ENCODE peak calls at places on chromosomes 5 and 9, in six cellular contexts. One of them, this sample, is unnamed.

GRCh38 chr9:38421498-38422211 is 2.6 kb downstream of the IGFBPL1 start:
- DNase-seq in iPS DF 6.9: no peak
- DNase-seq in GM12891: no peak
- DNase-seq in HS-5: no peak
- DNase-seq in EL: no peak
- DNase-seq in CD8-positive, alpha-beta memory T cell: no peak
- DNase-seq in this sample: no peak

GRCh38 chr9:99962685-99963261 is 56.3 kb downstream of the STX17 start:
- DNase-seq in HS-5: no peak
- DNase-seq in CD8-positive, alpha-beta memory T cell: no peak
- DNase-seq in EL: no peak
- DNase-seq in iPS DF 6.9: no peak
- DNase-seq in GM12891: no peak
- DNase-seq in this sample: no peak

GRCh38 chr9:87596862-87597261 is 99.2 kb downstream of the DAPK1 start:
- DNase-seq in iPS DF 6.9: no peak
- DNase-seq in EL: no peak
- DNase-seq in GM12891: no peak
- DNase-seq in HS-5: no peak
- DNase-seq in CD8-positive, alpha-beta memory T cell: no peak
- DNase-seq in this sample: no peak

GRCh38 chr5:141186897-141187512 is at the start of gene PCDHB9:
- DNase-seq in GM12891: no peak
- DNase-seq in HS-5: no peak
- DNase-seq in EL: peak; percentile 52
- DNase-seq in CD8-positive, alpha-beta memory T cell: no peak
- DNase-seq in iPS DF 6.9: no peak
- DNase-seq in this sample: no peak

GRCh38 chr5:84115727-84116126 is 269.0 kb downstream of the EDIL3 start:
- DNase-seq in HS-5: no peak
- DNase-seq in EL: no peak
- DNase-seq in GM12891: no peak
- DNase-seq in iPS DF 6.9: no peak
- DNase-seq in CD8-positive, alpha-beta memory T cell: no peak
- DNase-seq in this sample: no peak

GRCh38 chr9:123090198-123090896 is 56.9 kb downstream of the GPR21 start:
- DNase-seq in HS-5: no peak
- DNase-seq in EL: no peak
- DNase-seq in GM12891: no peak
- DNase-seq in iPS DF 6.9: no peak
- DNase-seq in CD8-positive, alpha-beta memory T cell: no peak
- DNase-seq in this sample: no peak

GRCh38 chr9:132587484-132587858 is 5.1 kb downstream of the BARHL1 start:
- DNase-seq in HS-5: no peak
- DNase-seq in EL: no peak
- DNase-seq in CD8-positive, alpha-beta memory T cell: no peak
- DNase-seq in iPS DF 6.9: no peak
- DNase-seq in GM12891: no peak
- DNase-seq in this sample: no peak

GRCh38 chr5:160089549-160089948 is 29.7 kb downstream of the PWWP2A start:
- DNase-seq in GM12891: no peak
- DNase-seq in CD8-positive, alpha-beta memory T cell: no peak
- DNase-seq in iPS DF 6.9: no peak
- DNase-seq in HS-5: no peak
- DNase-seq in EL: no peak
- DNase-seq in this sample: no peak

GRCh38 chr5:15489571-15490235 is 10.3 kb upstream of the FBXL7 start:
- DNase-seq in HS-5: no peak
- DNase-seq in CD8-positive, alpha-beta memory T cell: no peak
- DNase-seq in iPS DF 6.9: no peak
- DNase-seq in EL: peak; percentile 2
- DNase-seq in GM12891: no peak
- DNase-seq in this sample: no peak

GRCh38 chr9:98727428-98727827 is 18.7 kb upstream of the GABBR2 start:
- DNase-seq in EL: no peak
- DNase-seq in HS-5: no peak
- DNase-seq in CD8-positive, alpha-beta memory T cell: no peak
- DNase-seq in iPS DF 6.9: no peak
- DNase-seq in GM12891: no peak
- DNase-seq in this sample: no peak

GRCh38 chr9:76161546-76161945 is 232.7 kb downstream of the RFK start:
- DNase-seq in CD8-positive, alpha-beta memory T cell: no peak
- DNase-seq in HS-5: no peak
- DNase-seq in EL: peak; percentile 9
- DNase-seq in GM12891: no peak
- DNase-seq in iPS DF 6.9: no peak
- DNase-seq in this sample: no peak

GRCh38 chr5:612498-613424 is 621 bp downstream of the CEP72 start:
- DNase-seq in GM12891: no peak
- DNase-seq in iPS DF 6.9: no peak
- DNase-seq in CD8-positive, alpha-beta memory T cell: no peak
- DNase-seq in EL: peak; percentile 47
- DNase-seq in HS-5: no peak
- DNase-seq in this sample: no peak

GRCh38 chr9:20024159-20024571 is 235.3 kb upstream of the SLC24A2 start:
- DNase-seq in EL: no peak
- DNase-seq in GM12891: no peak
- DNase-seq in CD8-positive, alpha-beta memory T cell: no peak
- DNase-seq in iPS DF 6.9: no peak
- DNase-seq in HS-5: no peak
- DNase-seq in this sample: no peak

GRCh38 chr9:31023793-31024192 is 1360.7 kb upstream of the ACO1 start:
- DNase-seq in GM12891: no peak
- DNase-seq in EL: no peak
- DNase-seq in iPS DF 6.9: no peak
- DNase-seq in CD8-positive, alpha-beta memory T cell: no peak
- DNase-seq in HS-5: no peak
- DNase-seq in this sample: no peak

GRCh38 chr9:133207540-133208170 is 1.4 kb downstream of the OBP2B start:
- DNase-seq in CD8-positive, alpha-beta memory T cell: no peak
- DNase-seq in GM12891: no peak
- DNase-seq in iPS DF 6.9: no peak
- DNase-seq in HS-5: no peak
- DNase-seq in EL: no peak
- DNase-seq in this sample: no peak

GRCh38 chr5:19917588-19917987 is 70.4 kb downstream of the CDH18 start:
- DNase-seq in HS-5: no peak
- DNase-seq in CD8-positive, alpha-beta memory T cell: no peak
- DNase-seq in GM12891: no peak
- DNase-seq in iPS DF 6.9: no peak
- DNase-seq in EL: no peak
- DNase-seq in this sample: no peak

GRCh38 chr9:121601234-121601633 is 50.2 kb upstream of the DAB2IP start:
- DNase-seq in iPS DF 6.9: no peak
- DNase-seq in GM12891: no peak
- DNase-seq in CD8-positive, alpha-beta memory T cell: no peak
- DNase-seq in HS-5: no peak
- DNase-seq in EL: peak; percentile 30
- DNase-seq in this sample: no peak

GRCh38 chr9:18347381-18348084 is 126.4 kb upstream of the ADAMTSL1 start:
- DNase-seq in EL: peak; percentile 29
- DNase-seq in CD8-positive, alpha-beta memory T cell: no peak
- DNase-seq in iPS DF 6.9: no peak
- DNase-seq in HS-5: no peak
- DNase-seq in GM12891: no peak
- DNase-seq in this sample: no peak